ENCODE peak calls at places on chromosomes 13 and 19, in four cellular contexts. Z is right lobe of liver, U is heart left ventricle, H is NB4. F is an unnamed sample.

GRCh38 chr13:43134896-43135295 is 111.5 kb downstream of the DNAJC15 start:
- DNase-seq in Z (no peak), H (no peak), U (no peak), F (no peak)

GRCh38 chr13:104315606-104316005 is 1249.4 kb upstream of the SLC10A2 start:
- DNase-seq in H (no peak), Z (no peak), U (no peak), F (no peak)

GRCh38 chr19:33894787-33895186 is 98.1 kb downstream of the KCTD15 start:
- DNase-seq in Z (no peak), H (no peak), U (no peak), F (no peak)

GRCh38 chr19:17605761-17606745 is 50.6 kb downstream of the COLGALT1 start:
- DNase-seq in U (peak; percentile 73), H (peak; percentile 84), Z (peak; percentile 80), F (peak; percentile 94)

GRCh38 chr13:73259061-73259908 is 200.5 kb downstream of the KLF5 start:
- DNase-seq in U (no peak), Z (no peak), H (no peak), F (no peak)

GRCh38 chr13:113152894-113153809 is 5.3 kb upstream of the PROZ start:
- DNase-seq in U (peak; percentile 71), H (peak; percentile 23), Z (peak; percentile 71), F (peak; percentile 92)

GRCh38 chr13:113591750-113592149 is 7.2 kb downstream of the TFDP1 start:
- DNase-seq in U (no peak), Z (no peak), H (no peak), F (peak; percentile 48)

GRCh38 chr19:11699931-11700794 is 38.6 kb downstream of the ZNF823 start:
- DNase-seq in Z (no peak), H (peak; percentile 47), U (no peak), F (no peak)

GRCh38 chr13:59722580-59722900 is 441.2 kb downstream of the DIAPH3 start:
- DNase-seq in H (peak; percentile 15), Z (no peak), U (no peak), F (no peak)

GRCh38 chr13:88622362-88622973 is 951.3 kb downstream of the SLITRK5 start:
- DNase-seq in U (no peak), H (no peak), Z (no peak), F (no peak)

GRCh38 chr19:38389101-38389925 is 816 bp downstream of the SPRED3 start:
- DNase-seq in H (no peak), Z (no peak), U (peak; percentile 53), F (no peak)

GRCh38 chr13:59677966-59678814 is 485.5 kb downstream of the DIAPH3 start:
- DNase-seq in Z (no peak), H (peak; percentile 56), U (no peak), F (no peak)

GRCh38 chr13:98496239-98496668 is 80.7 kb downstream of the STK24 start:
- DNase-seq in H (no peak), Z (peak; percentile 19), U (no peak), F (no peak)

GRCh38 chr13:68124437-68125086 is 894.4 kb upstream of the PCDH9 start:
- DNase-seq in H (no peak), U (no peak), Z (no peak), F (no peak)

GRCh38 chr13:20303636-20304035 is 71.5 kb upstream of the GJB6 start:
- DNase-seq in H (no peak), U (no peak), Z (no peak), F (no peak)

GRCh38 chr19:49009828-49010227 is 7.1 kb downstream of the LHB start:
- DNase-seq in Z (no peak), H (no peak), U (no peak), F (no peak)

GRCh38 chr13:47337781-47338507 is 441.1 kb upstream of the HTR2A start:
- DNase-seq in Z (no peak), H (no peak), U (no peak), F (no peak)

GRCh38 chr19:21568816-21569496 is 63.6 kb downstream of the ZNF429 start:
- DNase-seq in H (peak; percentile 89), Z (peak; percentile 80), U (peak; percentile 91), F (no peak)

GRCh38 chr19:628168-628567 is 5.2 kb downstream of the POLRMT start:
- DNase-seq in Z (no peak), U (no peak), H (peak; percentile 30), F (no peak)

GRCh38 chr13:92966900-92967299 is 259.7 kb upstream of the GPC6 start:
- DNase-seq in H (no peak), Z (no peak), U (no peak), F (no peak)

GRCh38 chr19:50252111-50252886 is 48.9 kb downstream of the MYH14 start:
- DNase-seq in H (peak; percentile 33), U (no peak), Z (no peak), F (no peak)

GRCh38 chr19:28710278-28710677 is 502.7 kb downstream of the UQCRFS1 start:
- DNase-seq in U (no peak), Z (no peak), H (peak; percentile 63), F (no peak)

GRCh38 chr19:17632577-17632976 is 55.6 kb downstream of the UNC13A start:
- DNase-seq in U (no peak), H (no peak), Z (no peak), F (no peak)

GRCh38 chr19:6925801-6926751 is 38.7 kb downstream of the ADGRE1 start:
- DNase-seq in H (peak; percentile 11), U (no peak), Z (no peak), F (no peak)

GRCh38 chr13:46341112-46341711 is 45.8 kb downstream of the RUBCNL start:
- DNase-seq in U (no peak), H (peak; percentile 67), Z (no peak), F (no peak)

GRCh38 chr13:100035936-100036335 is 53.0 kb upstream of the PCCA start:
- DNase-seq in H (no peak), U (no peak), Z (no peak), F (no peak)

GRCh38 chr19:29658221-29658991 is 6.9 kb upstream of the PLEKHF1 start:
- DNase-seq in U (no peak), Z (no peak), H (no peak), F (no peak)

GRCh38 chr19:58033741-58034475 is at the start of gene ZSCAN1:
- DNase-seq in H (no peak), U (peak; percentile 96), Z (peak; percentile 84), F (peak; percentile 77)

GRCh38 chr13:76764429-76764828 is 121.8 kb downstream of the KCTD12 start:
- DNase-seq in H (peak; percentile 14), U (peak; percentile 87), Z (peak; percentile 33), F (peak; percentile 58)

GRCh38 chr13:20553309-20553708 is 13.6 kb upstream of the IFT88 start:
- DNase-seq in H (no peak), U (no peak), Z (no peak), F (no peak)

GRCh38 chr13:106390360-106390759 is 145.1 kb downstream of the EFNB2 start:
- DNase-seq in U (no peak), Z (no peak), H (no peak), F (no peak)

GRCh38 chr13:51583469-51583874 is 790 bp upstream of the WDFY2 start:
- DNase-seq in H (no peak), U (no peak), Z (no peak), F (no peak)

GRCh38 chr13:51585234-51585672 is 991 bp downstream of the WDFY2 start:
- DNase-seq in U (no peak), H (peak; percentile 66), Z (no peak), F (no peak)

GRCh38 chr13:51584731-51585191 is 499 bp downstream of the WDFY2 start:
- DNase-seq in Z (peak; percentile 82), H (peak; percentile 88), U (peak; percentile 66), F (no peak)

GRCh38 chr13:51585696-51586095 is 1.4 kb downstream of the WDFY2 start:
- DNase-seq in H (peak; percentile 44), U (no peak), Z (no peak), F (no peak)

DNA sequence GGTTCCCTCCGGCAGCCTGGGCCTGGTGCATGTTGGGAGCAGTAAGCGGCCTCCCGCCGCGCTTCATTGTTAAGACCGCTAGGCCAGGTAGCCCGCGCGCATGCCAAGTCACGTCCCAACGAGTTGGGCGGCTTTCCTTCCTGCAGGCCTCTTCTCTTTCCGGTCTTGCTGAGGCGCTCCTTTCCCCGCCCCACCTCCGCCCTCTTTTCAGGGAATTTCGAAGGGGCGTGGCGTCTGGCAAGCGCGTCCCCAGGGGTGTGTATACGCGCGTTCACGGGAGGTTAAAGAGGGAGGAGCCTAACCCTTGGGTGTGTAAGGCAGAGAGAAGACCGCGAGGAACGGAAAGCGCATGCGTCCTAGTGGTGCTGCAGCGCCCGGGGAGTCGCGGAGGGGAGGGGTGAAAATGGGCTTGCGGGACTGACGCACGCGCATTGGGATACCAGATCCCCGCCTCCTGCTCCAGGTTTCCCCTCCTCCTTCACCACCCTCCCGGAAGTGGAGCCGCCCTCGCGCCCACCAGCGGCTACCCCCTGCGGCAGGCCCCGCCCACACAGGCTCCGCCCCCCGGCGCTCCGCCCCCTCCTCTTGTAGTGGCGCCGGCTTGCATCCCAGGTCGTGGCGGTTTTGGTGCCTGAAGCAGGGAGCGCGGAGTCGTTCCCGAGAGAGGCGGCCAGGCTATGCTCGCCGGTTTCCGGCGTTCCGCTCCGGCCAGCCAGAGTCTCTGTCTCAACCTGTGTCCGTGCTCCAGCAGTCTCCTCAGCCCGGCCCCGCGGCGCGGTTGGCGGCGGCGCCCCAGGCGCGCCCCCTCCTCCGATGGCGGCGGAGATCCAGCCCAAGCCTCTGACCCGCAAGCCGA is at the start of gene WDFY2:
- DNase-seq in H (peak; percentile 100), U (peak; percentile 100), Z (peak; percentile 100), F (peak; percentile 100)
- TF ChIP-seq CTCF in H (no peak), U (no peak), Z (no peak), F (no peak)

GRCh38 chr13:23673354-23673753 is 103.1 kb downstream of the TNFRSF19 start:
- DNase-seq in U (no peak), H (no peak), Z (no peak), F (no peak)

GRCh38 chr13:23673867-23674605 is 103.8 kb downstream of the TNFRSF19 start:
- DNase-seq in H (no peak), Z (no peak), U (no peak), F (no peak)

GRCh38 chr13:23672616-23673015 is 102.4 kb downstream of the TNFRSF19 start:
- DNase-seq in Z (no peak), U (peak; percentile 82), H (no peak), F (no peak)

GRCh38 chr13:23671902-23672301 is 101.7 kb downstream of the TNFRSF19 start:
- DNase-seq in Z (no peak), H (no peak), U (no peak), F (no peak)

GRCh38 chr13:23674795-23675640 is 104.8 kb downstream of the TNFRSF19 start:
- DNase-seq in H (no peak), Z (no peak), U (no peak), F (no peak)
- TF ChIP-seq POLR2A in H (no peak), Z (no peak), U (no peak), F (no peak)

GRCh38 chr13:111119966-111120365 is 4.9 kb downstream of the ARHGEF7 start:
- DNase-seq in Z (no peak), H (no peak), U (no peak), F (no peak)
- TF ChIP-seq CTCF in Z (no peak), H (no peak), U (no peak), F (no peak)

DNA sequence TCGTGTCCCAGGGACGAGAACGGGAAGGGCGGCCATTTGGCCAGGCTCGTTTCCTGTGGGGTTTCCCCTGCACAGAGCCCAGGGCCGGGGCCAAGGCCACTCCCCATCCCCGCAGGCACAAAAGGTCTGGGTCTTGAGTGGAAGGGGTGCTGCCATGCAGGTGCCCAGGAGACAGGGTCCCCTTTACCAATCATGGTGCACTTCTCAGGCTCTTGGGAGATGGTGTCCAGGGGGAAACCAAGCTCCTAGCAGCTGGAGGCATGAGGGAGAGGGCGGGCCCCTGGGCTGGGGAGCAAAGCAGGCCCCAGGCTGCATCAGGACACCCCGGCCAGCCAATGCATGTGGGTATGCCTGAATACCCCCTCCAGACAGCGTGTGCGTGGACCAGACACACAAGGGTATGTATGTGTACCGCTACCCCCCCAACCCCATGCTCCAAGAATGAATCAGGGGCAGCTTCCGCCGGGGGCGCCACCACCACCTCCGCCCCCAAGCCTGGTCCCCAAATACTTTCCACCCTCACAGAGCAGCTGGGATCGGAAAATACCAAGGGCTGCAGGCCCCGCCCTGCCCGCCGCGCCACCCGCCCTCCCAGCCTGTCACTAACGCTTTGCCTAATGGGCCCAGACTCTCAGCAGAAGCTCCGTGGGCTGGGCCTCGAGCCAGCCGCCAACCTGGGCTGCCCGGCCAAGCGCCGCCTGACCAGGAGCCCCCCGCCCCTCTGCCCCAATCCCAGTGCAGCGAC is 37.6 kb upstream of the NANOS3 start:
- DNase-seq in U (peak; percentile 96), Z (peak; percentile 89), H (peak; percentile 94), F (peak; percentile 98)
- TF ChIP-seq POLR2A in U (peak; percentile 32), Z (peak; percentile 43), H (peak; percentile 56), F (peak; percentile 40)